ENCODE peak calls at places on chromosomes 2 and 18, in four cellular contexts. A is K562, J is HL-60, W is GM12878. S is an unnamed sample.

GRCh38 chr2:60230037-60230436 is 323.4 kb downstream of the BCL11A start:
- DNase-seq in W (no peak), J (no peak), A (no peak), S (no peak)

GRCh38 chr2:2876350-2877042 is 501.1 kb downstream of the EIPR1 start:
- DNase-seq in A (no peak), W (no peak), J (no peak), S (no peak)

GRCh38 chr2:109467701-109468100 is 146.1 kb downstream of the SEPTIN10 start:
- DNase-seq in A (no peak), J (no peak), W (no peak), S (no peak)

GRCh38 chr18:23612434-23613090 is 26.3 kb upstream of the NPC1 start:
- DNase-seq in J (no peak), W (peak), A (no peak), S (no peak)

GRCh38 chr2:217064234-217065103 is 204.6 kb upstream of the TNP1 start:
- DNase-seq in W (no peak), A (no peak), J (no peak), S (no peak)

GRCh38 chr2:8572712-8573233 is 109.1 kb upstream of the ID2 start:
- DNase-seq in A (no peak), J (no peak), W (no peak), S (no peak)

GRCh38 chr18:63236990-63237389 is 82.6 kb downstream of the BCL2 start:
- DNase-seq in W (no peak), A (no peak), J (peak), S (no peak)

GRCh38 chr18:80046961-80047541 is 12.8 kb downstream of the RBFA start:
- DNase-seq in A (no peak), W (no peak), J (no peak), S (no peak)

GRCh38 chr2:134785659-134786058 is 52.8 kb upstream of the ACMSD start:
- DNase-seq in A (no peak), W (no peak), J (no peak), S (no peak)

GRCh38 chr18:74251297-74252031 is 40.3 kb downstream of the CYB5A start:
- DNase-seq in W (no peak), J (peak), A (no peak), S (no peak)

GRCh38 chr2:75808039-75808438 is 97.3 kb upstream of the GCFC2 start:
- DNase-seq in A (no peak), W (no peak), J (no peak), S (no peak)

GRCh38 chr2:48719480-48720177 is 35.9 kb downstream of the LHCGR start:
- DNase-seq in J (no peak), A (no peak), W (no peak), S (no peak)

GRCh38 chr2:676647-677055 is 555 bp downstream of the TMEM18 start:
- DNase-seq in J (peak), A (peak), W (peak), S (peak)

GRCh38 chr18:79248495-79249078 is 147.1 kb upstream of the NFATC1 start:
- DNase-seq in A (no peak), W (no peak), J (no peak), S (no peak)

GRCh38 chr2:235609746-235610145 is 115.9 kb downstream of the AGAP1 start:
- DNase-seq in J (no peak), W (no peak), A (no peak), S (no peak)

GRCh38 chr2:188765522-188765921 is 208.7 kb upstream of the COL3A1 start:
- DNase-seq in W (no peak), J (no peak), A (no peak), S (no peak)

GRCh38 chr2:149399934-149400615 is 69.7 kb downstream of the LYPD6 start:
- DNase-seq in J (no peak), A (no peak), W (no peak), S (no peak)

GRCh38 chr2:155975734-155976133 is 356.8 kb downstream of the NR4A2 start:
- DNase-seq in J (no peak), W (no peak), A (no peak), S (no peak)

GRCh38 chr2:231613054-231613654 is 20.5 kb downstream of the TEX44 start:
- DNase-seq in A (no peak), J (no peak), W (no peak), S (no peak)

GRCh38 chr2:11129598-11130449 is 25.4 kb upstream of the SLC66A3 start:
- DNase-seq in J (peak), W (no peak), A (peak), S (peak)

GRCh38 chr18:11323359-11323819 is 174.0 kb upstream of the PIEZO2 start:
- DNase-seq in W (no peak), J (no peak), A (no peak), S (no peak)

GRCh38 chr18:57439617-57439975 is 4.4 kb downstream of the ONECUT2 start:
- DNase-seq in W (no peak), A (no peak), J (no peak), S (no peak)

GRCh38 chr2:158004131-158004530 is 97.5 kb upstream of the UPP2 start:
- DNase-seq in A (no peak), W (no peak), J (no peak), S (no peak)

GRCh38 chr2:240579771-240580614 is 6.5 kb upstream of the CAPN10 start:
- DNase-seq in J (peak), W (peak), A (peak), S (no peak)

GRCh38 chr18:24271381-24272331 is 126.0 kb downstream of the OSBPL1A start:
- DNase-seq in W (no peak), J (peak), A (no peak), S (peak)

GRCh38 chr2:108553181-108553919 is 19.1 kb downstream of the LIMS1 start:
- DNase-seq in A (no peak), W (no peak), J (no peak), S (no peak)

GRCh38 chr2:17538844-17539554 is 1.5 kb upstream of the VSNL1 start:
- DNase-seq in W (no peak), J (no peak), A (peak), S (peak)

GRCh38 chr2:219912530-219912929 is 285.1 kb downstream of the SLC4A3 start:
- DNase-seq in J (no peak), A (no peak), W (no peak), S (no peak)

GRCh38 chr2:233816334-233816733 is 38.0 kb downstream of the HJURP start:
- DNase-seq in A (no peak), J (no peak), W (no peak), S (no peak)

GRCh38 chr2:138432971-138433370 is 68.6 kb upstream of the SPOPL start:
- DNase-seq in J (no peak), W (no peak), A (no peak), S (no peak)

DNA sequence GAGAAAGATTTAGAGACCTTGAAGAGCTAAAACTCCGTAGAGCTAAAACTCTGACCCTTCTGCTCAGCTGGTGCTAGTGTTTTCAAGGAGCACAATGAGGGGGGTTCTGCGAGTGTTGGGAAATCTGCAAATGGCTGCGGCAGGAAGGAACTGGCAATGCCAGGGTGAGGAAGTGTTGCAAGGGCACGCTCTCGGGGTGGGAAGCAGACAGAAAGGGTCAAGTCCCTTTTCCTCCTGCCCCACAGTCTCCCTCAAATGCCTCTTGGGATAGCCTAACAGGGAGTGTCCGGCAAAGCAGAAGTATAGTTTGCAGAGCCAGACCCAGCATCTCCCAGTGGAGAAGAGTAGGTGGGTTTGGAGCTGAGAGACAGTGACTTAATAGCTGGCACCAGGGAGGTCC is 60.5 kb downstream of the NCAPH start:
- DNase-seq in W (no peak), J (peak), A (no peak), S (no peak)
- TF ChIP-seq SPI1 in W (no peak), J (peak), A (no peak), S (no peak)

GRCh38 chr2:43441195-43441594 is 154.6 kb downstream of the THADA start:
- DNase-seq in W (no peak), J (no peak), A (no peak), S (no peak)
- TF ChIP-seq POLR2AphosphoS5 in W (no peak), J (no peak), A (no peak), S (no peak)

GRCh38 chr18:59084286-59084779 is 55.4 kb upstream of the SEC11C start:
- DNase-seq in A (peak), J (peak), W (no peak), S (no peak)

GRCh38 chr18:59075923-59076322 is 63.8 kb upstream of the SEC11C start:
- DNase-seq in J (no peak), W (no peak), A (no peak), S (no peak)

GRCh38 chr18:59085126-59085794 is 54.4 kb upstream of the SEC11C start:
- DNase-seq in W (no peak), A (no peak), J (no peak), S (no peak)

GRCh38 chr18:59079264-59079972 is 60.3 kb upstream of the SEC11C start:
- DNase-seq in J (no peak), A (no peak), W (no peak), S (no peak)
- TF ChIP-seq SPI1 in J (no peak), A (no peak), W (no peak), S (no peak)

DNA sequence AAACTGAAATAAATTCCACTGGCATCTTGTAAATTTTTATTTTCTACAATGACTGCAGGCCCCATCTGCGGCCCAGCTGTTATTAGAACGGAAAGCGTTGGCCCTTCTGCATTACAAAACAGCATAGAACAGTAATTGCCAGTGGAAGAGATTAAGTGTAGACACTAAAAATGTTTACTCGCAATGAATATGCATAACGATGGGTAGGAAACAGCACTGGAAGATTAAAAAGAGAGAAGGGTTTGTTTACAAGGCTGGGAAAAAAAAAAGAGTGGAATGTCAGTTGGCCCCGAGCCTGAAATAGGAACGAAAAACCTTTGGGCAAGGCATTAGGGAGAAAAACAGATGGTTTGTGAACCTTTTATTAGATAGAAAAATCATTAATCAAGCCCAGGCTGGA is 275.9 kb upstream of the TCF4 start:
- DNase-seq in J (no peak), W (no peak), A (no peak), S (no peak)
- TF ChIP-seq POLR2AphosphoS5 in J (no peak), W (no peak), A (no peak), S (no peak)

GRCh38 chr2:186917866-186918265 is 68.9 kb upstream of the ZSWIM2 start:
- DNase-seq in J (no peak), A (no peak), W (no peak), S (no peak)

GRCh38 chr2:186913870-186914269 is 64.9 kb upstream of the ZSWIM2 start:
- DNase-seq in J (peak), A (no peak), W (peak), S (peak)

GRCh38 chr2:186919272-186919671 is 70.3 kb upstream of the ZSWIM2 start:
- DNase-seq in J (no peak), W (no peak), A (no peak), S (no peak)
- TF ChIP-seq SPI1 in J (no peak), W (no peak), A (no peak), S (no peak)

S was measured in GM12891.